ENCODE peak calls at places on chromosomes 2 and 18, in six cellular contexts. One of them, this sample, is unnamed.

GRCh38 chr2:228681426-228681825 is 499.9 kb upstream of the SPHKAP start:
- DNase-seq in astrocyte: peak; percentile 40
- DNase-seq in IMR-90: peak; percentile 49
- DNase-seq in brain microvascular endothelial cell: peak; percentile 49
- DNase-seq in GM23338: peak; percentile 72
- DNase-seq in transverse colon: no peak
- DNase-seq in this sample: no peak

GRCh38 chr18:25737710-25738251 is 352.6 kb downstream of the SS18 start:
- DNase-seq in astrocyte: peak; percentile 98
- DNase-seq in IMR-90: peak; percentile 97
- DNase-seq in brain microvascular endothelial cell: peak; percentile 89
- DNase-seq in GM23338: no peak
- DNase-seq in transverse colon: no peak
- DNase-seq in this sample: no peak

GRCh38 chr2:12131975-12132374 is 385.5 kb downstream of the LPIN1 start:
- DNase-seq in astrocyte: peak; percentile 70
- DNase-seq in IMR-90: peak; percentile 57
- DNase-seq in brain microvascular endothelial cell: peak; percentile 36
- DNase-seq in GM23338: no peak
- DNase-seq in transverse colon: no peak
- DNase-seq in this sample: no peak

GRCh38 chr2:202883987-202884675 is 12.6 kb upstream of the ICA1L start:
- DNase-seq in astrocyte: peak; percentile 48
- DNase-seq in IMR-90: peak; percentile 85
- DNase-seq in brain microvascular endothelial cell: peak; percentile 13
- DNase-seq in GM23338: no peak
- DNase-seq in transverse colon: no peak
- DNase-seq in this sample: no peak

GRCh38 chr2:8490166-8490565 is 191.7 kb upstream of the ID2 start:
- DNase-seq in astrocyte: no peak
- DNase-seq in IMR-90: peak; percentile 13
- DNase-seq in brain microvascular endothelial cell: no peak
- DNase-seq in GM23338: no peak
- DNase-seq in transverse colon: no peak
- DNase-seq in this sample: no peak

GRCh38 chr2:155310589-155310988 is 612.1 kb downstream of the KCNJ3 start:
- DNase-seq in astrocyte: peak; percentile 2
- DNase-seq in IMR-90: no peak
- DNase-seq in brain microvascular endothelial cell: no peak
- DNase-seq in GM23338: peak; percentile 74
- DNase-seq in transverse colon: no peak
- DNase-seq in this sample: no peak

GRCh38 chr2:127153691-127154158 is 46.8 kb upstream of the BIN1 start:
- DNase-seq in astrocyte: peak; percentile 94
- DNase-seq in IMR-90: peak; percentile 89
- DNase-seq in brain microvascular endothelial cell: peak; percentile 88
- DNase-seq in GM23338: no peak
- DNase-seq in transverse colon: no peak
- DNase-seq in this sample: no peak

GRCh38 chr2:148501545-148501944 is 143.0 kb upstream of the EPC2 start:
- DNase-seq in astrocyte: no peak
- DNase-seq in IMR-90: no peak
- DNase-seq in brain microvascular endothelial cell: no peak
- DNase-seq in GM23338: no peak
- DNase-seq in transverse colon: no peak
- DNase-seq in this sample: no peak

GRCh38 chr2:20571644-20572215 is 79.2 kb downstream of the HS1BP3 start:
- DNase-seq in astrocyte: no peak
- DNase-seq in IMR-90: no peak
- DNase-seq in brain microvascular endothelial cell: no peak
- DNase-seq in GM23338: no peak
- DNase-seq in transverse colon: no peak
- DNase-seq in this sample: no peak

GRCh38 chr2:164281896-164282295 is 339.4 kb downstream of the GRB14 start:
- DNase-seq in astrocyte: no peak
- DNase-seq in IMR-90: no peak
- DNase-seq in brain microvascular endothelial cell: no peak
- DNase-seq in GM23338: no peak
- DNase-seq in transverse colon: no peak
- DNase-seq in this sample: no peak
- H3K4me3 ChIP-seq in astrocyte: no peak overlapping the region
- H3K4me3 ChIP-seq in IMR-90: no peak overlapping the region
- H3K4me3 ChIP-seq in brain microvascular endothelial cell: no peak overlapping the region
- H3K4me3 ChIP-seq in GM23338: no peak overlapping the region
- H3K4me3 ChIP-seq in transverse colon: no peak overlapping the region
- H3K4me3 ChIP-seq in this sample: no peak overlapping the region

GRCh38 chr18:49563701-49564100 is 1.8 kb downstream of the LIPG start:
- DNase-seq in astrocyte: no peak
- DNase-seq in IMR-90: no peak
- DNase-seq in brain microvascular endothelial cell: no peak
- DNase-seq in GM23338: no peak
- DNase-seq in transverse colon: no peak
- DNase-seq in this sample: no peak

GRCh38 chr18:49561127-49561376 is 805 bp upstream of the LIPG start:
- DNase-seq in astrocyte: no peak
- DNase-seq in IMR-90: no peak
- DNase-seq in brain microvascular endothelial cell: no peak
- DNase-seq in GM23338: no peak
- DNase-seq in transverse colon: no peak
- DNase-seq in this sample: no peak

GRCh38 chr18:49563130-49563540 is 1.3 kb downstream of the LIPG start:
- DNase-seq in astrocyte: peak; percentile 47
- DNase-seq in IMR-90: no peak
- DNase-seq in brain microvascular endothelial cell: no peak
- DNase-seq in GM23338: no peak
- DNase-seq in transverse colon: no peak
- DNase-seq in this sample: no peak

GRCh38 chr18:49561377-49562193 is at the start of gene LIPG:
- DNase-seq in astrocyte: peak; percentile 83
- DNase-seq in IMR-90: peak; percentile 50
- DNase-seq in brain microvascular endothelial cell: peak; percentile 58
- DNase-seq in GM23338: peak; percentile 94
- DNase-seq in transverse colon: peak; percentile 85
- DNase-seq in this sample: no peak

DNA sequence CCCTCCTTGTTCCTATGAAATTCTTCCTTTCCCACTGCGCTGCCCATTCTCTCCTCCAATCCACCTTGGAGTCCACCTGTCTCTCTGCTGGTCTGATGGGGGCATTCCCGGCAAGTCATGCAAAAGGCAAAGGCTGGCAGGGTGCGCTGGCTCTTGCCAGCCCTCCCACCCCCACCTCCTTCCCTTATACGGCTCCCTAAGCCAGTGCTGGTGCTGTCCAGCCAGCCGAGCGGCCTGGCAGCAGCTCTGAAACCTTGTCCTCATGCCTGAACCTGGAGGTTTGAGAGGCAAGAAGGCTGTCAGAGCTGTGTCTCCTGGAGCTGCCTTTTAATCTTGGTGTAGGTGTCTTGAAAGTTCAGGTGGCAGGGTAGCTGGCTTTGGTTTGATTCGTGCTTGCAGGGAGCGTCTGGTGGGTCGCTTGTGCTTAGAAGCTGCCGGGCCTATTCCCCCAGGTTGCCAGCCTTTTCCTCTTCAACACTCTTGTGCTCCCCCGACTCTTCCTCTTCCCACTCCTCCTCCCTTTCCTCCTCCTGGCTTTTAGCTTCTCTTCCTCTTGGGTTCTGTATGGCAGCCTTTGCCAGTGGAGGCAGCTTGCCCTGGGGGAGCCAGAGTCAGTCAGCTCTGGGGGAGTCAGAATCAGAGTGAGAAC is 748 bp downstream of the LIPG start:
- DNase-seq in astrocyte: no peak
- DNase-seq in IMR-90: no peak
- DNase-seq in brain microvascular endothelial cell: no peak
- DNase-seq in GM23338: peak; percentile 50
- DNase-seq in transverse colon: peak; percentile 18
- DNase-seq in this sample: no peak
- H3K27ac ChIP-seq in astrocyte: no peak overlapping the region
- H3K27ac ChIP-seq in IMR-90: no peak overlapping the region
- H3K27ac ChIP-seq in brain microvascular endothelial cell: no peak overlapping the region
- H3K27ac ChIP-seq in GM23338: no peak overlapping the region
- H3K27ac ChIP-seq in transverse colon: no peak overlapping the region
- H3K27ac ChIP-seq in this sample: no peak overlapping the region

GRCh38 chr2:15159206-15159605 is 401.9 kb downstream of the NBAS start:
- DNase-seq in astrocyte: no peak
- DNase-seq in IMR-90: peak; percentile 31
- DNase-seq in brain microvascular endothelial cell: no peak
- DNase-seq in GM23338: no peak
- DNase-seq in transverse colon: no peak
- DNase-seq in this sample: no peak
- H3K4me3 ChIP-seq in astrocyte: no peak overlapping the region
- H3K4me3 ChIP-seq in IMR-90: no peak overlapping the region
- H3K4me3 ChIP-seq in brain microvascular endothelial cell: no peak overlapping the region
- H3K4me3 ChIP-seq in GM23338: no peak overlapping the region
- H3K4me3 ChIP-seq in transverse colon: no peak overlapping the region
- H3K4me3 ChIP-seq in this sample: no peak overlapping the region

GRCh38 chr18:36067118-36067957 is at the start of gene RPRD1A:
- DNase-seq in astrocyte: peak; percentile 88
- DNase-seq in IMR-90: peak; percentile 95
- DNase-seq in brain microvascular endothelial cell: peak; percentile 95
- DNase-seq in GM23338: peak; percentile 99
- DNase-seq in transverse colon: peak; percentile 99
- DNase-seq in this sample: peak; percentile 95
- H3K27ac ChIP-seq in astrocyte: peak within 1 kb of the TSS; percentile 95
- H3K27ac ChIP-seq in IMR-90: peak within 1 kb of the TSS; percentile 80
- H3K27ac ChIP-seq in brain microvascular endothelial cell: peak within 1 kb of the TSS; percentile 96
- H3K27ac ChIP-seq in GM23338: peak within 1 kb of the TSS; percentile 90
- H3K27ac ChIP-seq in transverse colon: peak within 1 kb of the TSS; percentile 88
- H3K27ac ChIP-seq in this sample: peak within 1 kb of the TSS; percentile 79

DNA sequence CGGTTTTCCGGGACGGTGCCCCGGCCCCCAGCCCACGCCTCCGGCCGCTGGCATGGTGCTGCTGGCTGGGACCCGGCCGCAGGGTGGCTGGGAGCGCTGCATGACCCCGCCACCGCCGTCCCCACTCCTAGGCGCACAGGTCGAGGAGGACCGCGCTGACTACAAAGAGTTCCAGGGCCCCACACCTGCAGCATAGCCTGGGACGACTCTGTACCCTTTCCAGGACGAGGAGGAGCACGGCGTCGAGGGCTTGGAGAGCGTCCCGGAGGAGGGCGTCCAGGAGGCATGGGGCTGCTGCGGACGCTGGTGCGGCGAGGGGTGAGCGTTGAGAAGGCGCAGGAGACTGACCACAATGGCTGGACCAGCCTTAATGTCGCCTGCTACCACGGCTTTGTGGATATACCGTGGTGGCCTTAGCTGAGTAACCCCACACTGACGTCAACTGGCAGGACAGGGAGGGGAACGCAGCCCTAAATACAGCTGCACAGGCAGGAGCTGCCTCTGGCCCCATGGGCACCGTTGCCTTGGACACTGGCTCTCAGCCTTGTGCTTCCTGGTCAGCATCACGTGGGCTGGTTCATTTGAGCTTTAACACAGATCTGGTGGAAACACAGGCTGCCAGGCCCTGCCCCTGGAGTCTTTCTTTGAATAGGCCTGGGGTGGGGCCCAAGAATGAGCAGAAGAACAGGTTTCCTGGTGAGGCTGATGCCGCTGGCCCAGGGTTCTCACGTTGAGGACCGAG is 40.9 kb upstream of the TRIM43B start:
- DNase-seq in astrocyte: peak; percentile 9
- DNase-seq in IMR-90: no peak
- DNase-seq in brain microvascular endothelial cell: no peak
- DNase-seq in GM23338: peak; percentile 11
- DNase-seq in transverse colon: peak; percentile 45
- DNase-seq in this sample: no peak
- H3K4me3 ChIP-seq in astrocyte: peak overlapping the region; percentile 62
- H3K4me3 ChIP-seq in IMR-90: peak overlapping the region; percentile 65
- H3K4me3 ChIP-seq in brain microvascular endothelial cell: peak overlapping the region; percentile 75
- H3K4me3 ChIP-seq in GM23338: peak overlapping the region; percentile 71
- H3K4me3 ChIP-seq in transverse colon: peak overlapping the region; percentile 86
- H3K4me3 ChIP-seq in this sample: peak overlapping the region; percentile 78

GRCh38 chr18:24112464-24112863 is 26.4 kb upstream of the CABYR start:
- DNase-seq in astrocyte: no peak
- DNase-seq in IMR-90: no peak
- DNase-seq in brain microvascular endothelial cell: no peak
- DNase-seq in GM23338: no peak
- DNase-seq in transverse colon: no peak
- DNase-seq in this sample: no peak

GRCh38 chr18:24115628-24116027 is 23.2 kb upstream of the CABYR start:
- DNase-seq in astrocyte: no peak
- DNase-seq in IMR-90: no peak
- DNase-seq in brain microvascular endothelial cell: no peak
- DNase-seq in GM23338: no peak
- DNase-seq in transverse colon: no peak
- DNase-seq in this sample: no peak

GRCh38 chr18:24111936-24112335 is 26.9 kb upstream of the CABYR start:
- DNase-seq in astrocyte: no peak
- DNase-seq in IMR-90: no peak
- DNase-seq in brain microvascular endothelial cell: no peak
- DNase-seq in GM23338: no peak
- DNase-seq in transverse colon: no peak
- DNase-seq in this sample: no peak

GRCh38 chr18:24112874-24113615 is 25.8 kb upstream of the CABYR start:
- DNase-seq in astrocyte: peak; percentile 64
- DNase-seq in IMR-90: peak; percentile 69
- DNase-seq in brain microvascular endothelial cell: peak; percentile 56
- DNase-seq in GM23338: no peak
- DNase-seq in transverse colon: no peak
- DNase-seq in this sample: no peak

DNA sequence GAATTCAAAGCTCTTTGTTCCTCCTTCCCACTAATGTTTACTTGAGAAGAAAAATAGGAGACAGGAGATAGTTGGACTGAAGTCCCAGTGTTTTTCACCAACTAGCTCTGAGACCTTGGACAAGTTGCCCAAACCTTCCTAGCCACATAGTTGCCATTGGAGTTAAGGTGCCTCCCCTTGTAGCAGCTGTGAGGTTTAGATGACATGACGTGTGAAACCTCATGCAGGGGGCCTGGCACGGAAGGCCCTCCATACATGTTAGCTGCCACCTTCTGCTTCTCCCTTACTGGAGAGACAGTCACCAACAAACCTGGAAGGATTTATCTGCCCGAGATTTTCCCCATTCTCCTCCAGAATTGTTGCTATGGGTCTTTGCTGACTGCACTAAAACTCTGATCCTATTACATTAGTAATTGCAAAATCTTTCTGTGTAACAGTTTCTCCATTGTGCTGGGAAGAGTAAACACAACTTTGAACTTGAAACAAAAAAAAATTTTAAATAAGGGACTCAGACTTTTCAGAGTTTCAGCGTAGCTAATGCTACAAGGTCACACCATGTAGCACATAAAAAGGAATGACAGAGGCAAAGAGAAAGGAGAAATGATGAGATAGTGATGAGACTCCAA is 23.8 kb upstream of the CABYR start:
- DNase-seq in astrocyte: no peak
- DNase-seq in IMR-90: peak; percentile 4
- DNase-seq in brain microvascular endothelial cell: no peak
- DNase-seq in GM23338: no peak
- DNase-seq in transverse colon: no peak
- DNase-seq in this sample: no peak
- H3K27ac ChIP-seq in astrocyte: no peak overlapping the region
- H3K27ac ChIP-seq in IMR-90: no peak overlapping the region
- H3K27ac ChIP-seq in brain microvascular endothelial cell: no peak overlapping the region
- H3K27ac ChIP-seq in GM23338: peak overlapping the region; percentile 59
- H3K27ac ChIP-seq in transverse colon: no peak overlapping the region
- H3K27ac ChIP-seq in this sample: no peak overlapping the region

This sample was measured in CD4-positive, CD25-positive, alpha-beta regulatory T cell.